ENCODE peak calls at places on chromosomes 6 and 20, in ten cellular contexts. Z is AG04450, M is Karpas-422, X is psoas muscle, J is mammary epithelial cell, G is right lobe of liver, W is lower lobe of right lung, C is aorta, F is NT2/D1, O is WERI-Rb-1. K is an unnamed sample. For H3K9me3 and H3K27me3, the result is how much of the 10 kb centered on the place peaks cover.

GRCh38 chr6:82711992-82712788 is 348.6 kb downstream of the TPBG start:
- DNase-seq in Z (no peak), M (no peak), X (peak), J (no peak), G (no peak), W (no peak), C (no peak), F (no peak), O (no peak), K (peak)

GRCh38 chr6:18551228-18551627 is 164.1 kb downstream of the RNF144B start:
- DNase-seq in Z (peak), M (no peak), X (no peak), J (peak), G (no peak), W (no peak), C (no peak), F (no peak), O (no peak), K (peak)

GRCh38 chr6:167799033-167799933 is 27.4 kb upstream of the AFDN start:
- DNase-seq in Z (no peak), M (no peak), X (no peak), J (no peak), G (no peak), W (no peak), C (no peak), F (no peak), O (peak), K (peak)

GRCh38 chr20:45017281-45017680 is 51.0 kb downstream of the STK4 start:
- DNase-seq in Z (no peak), M (no peak), X (no peak), J (no peak), G (no peak), W (no peak), C (no peak), F (no peak), O (no peak), K (no peak)

GRCh38 chr6:27492776-27493175 is 19.9 kb upstream of the ZNF184 start:
- DNase-seq in Z (no peak), M (no peak), X (no peak), J (no peak), G (no peak), W (no peak), C (no peak), F (no peak), O (no peak), K (no peak)

GRCh38 chr6:116877743-116878142 is 701 bp downstream of the RFX6 start:
- DNase-seq in Z (no peak), M (no peak), X (no peak), J (no peak), G (no peak), W (no peak), C (no peak), F (no peak), O (no peak), K (no peak)

GRCh38 chr20:62485062-62485700 is 9.4 kb upstream of the GATA5 start:
- DNase-seq in Z (no peak), M (no peak), X (no peak), J (no peak), G (no peak), W (no peak), C (no peak), F (no peak), O (peak), K (peak)

GRCh38 chr20:1792274-1792673 is 102.9 kb upstream of the SIRPA start:
- DNase-seq in Z (no peak), M (no peak), X (no peak), J (peak), G (no peak), W (no peak), C (no peak), F (no peak), O (no peak), K (no peak)

GRCh38 chr6:42454428-42454791 is 2.7 kb upstream of the TRERF1 start:
- DNase-seq in Z (no peak), M (no peak), X (peak), J (no peak), G (no peak), W (no peak), C (peak), F (no peak), O (peak), K (no peak)

GRCh38 chr20:57222631-57222950 is 43.9 kb downstream of the BMP7 start:
- DNase-seq in Z (no peak), M (no peak), X (no peak), J (peak), G (no peak), W (no peak), C (no peak), F (no peak), O (no peak), K (peak)

GRCh38 chr6:129598244-129599187 is 111.5 kb downstream of the ARHGAP18 start:
- DNase-seq in Z (peak), M (peak), X (no peak), J (peak), G (no peak), W (no peak), C (no peak), F (peak), O (no peak), K (no peak)

GRCh38 chr6:111843347-111844147 is 29.7 kb downstream of the FYN start:
- DNase-seq in Z (no peak), M (no peak), X (no peak), J (no peak), G (no peak), W (no peak), C (no peak), F (no peak), O (no peak), K (no peak)

GRCh38 chr6:100845676-100846075 is 35.5 kb downstream of the ASCC3 start:
- DNase-seq in Z (no peak), M (no peak), X (no peak), J (peak), G (no peak), W (no peak), C (no peak), F (no peak), O (no peak), K (no peak)

GRCh38 chr6:28220164-28221133 is 4.6 kb upstream of the ZSCAN9 start:
- DNase-seq in Z (no peak), M (no peak), X (no peak), J (no peak), G (no peak), W (no peak), C (no peak), F (no peak), O (no peak), K (no peak)

GRCh38 chr6:125549202-125549884 is 200.1 kb upstream of the HEY2 start:
- DNase-seq in Z (no peak), M (no peak), X (no peak), J (no peak), G (no peak), W (no peak), C (no peak), F (no peak), O (no peak), K (no peak)

GRCh38 chr6:72623808-72624207 is 1.9 kb downstream of the KCNQ5 start:
- DNase-seq in Z (no peak), M (peak), X (no peak), J (no peak), G (no peak), W (no peak), C (no peak), F (no peak), O (no peak), K (no peak)

GRCh38 chr20:5947276-5947675 is 3.1 kb downstream of the TRMT6 start:
- DNase-seq in Z (no peak), M (no peak), X (no peak), J (peak), G (no peak), W (peak), C (no peak), F (no peak), O (no peak), K (no peak)

GRCh38 chr6:20455175-20456075 is 53.7 kb downstream of the E2F3 start:
- DNase-seq in Z (no peak), M (no peak), X (no peak), J (peak), G (peak), W (no peak), C (no peak), F (no peak), O (no peak), K (no peak)

GRCh38 chr20:62772994-62773858 is 23.0 kb upstream of the MRGBP start:
- DNase-seq in Z (no peak), M (no peak), X (no peak), J (peak), G (peak), W (no peak), C (peak), F (no peak), O (peak), K (peak)

GRCh38 chr20:44954198-44954597 is 6.0 kb downstream of the TOMM34 start:
- DNase-seq in Z (no peak), M (no peak), X (no peak), J (no peak), G (no peak), W (no peak), C (no peak), F (no peak), O (no peak), K (no peak)

GRCh38 chr6:127459231-127459641 is at the start of gene KIAA0408:
- DNase-seq in Z (no peak), M (no peak), X (peak), J (peak), G (no peak), W (peak), C (peak), F (peak), O (no peak), K (peak)

GRCh38 chr6:27582928-27583725 is 110.2 kb upstream of the ZNF184 start:
- DNase-seq in Z (no peak), M (peak), X (no peak), J (peak), G (no peak), W (no peak), C (no peak), F (no peak), O (peak), K (peak)

GRCh38 chr20:34037121-34037520 is 43.4 kb downstream of the RALY start:
- DNase-seq in Z (no peak), M (no peak), X (no peak), J (peak), G (no peak), W (no peak), C (no peak), F (no peak), O (no peak), K (no peak)

GRCh38 chr20:11671015-11671511 is 246.6 kb upstream of the BTBD3 start:
- DNase-seq in Z (no peak), M (no peak), X (no peak), J (no peak), G (no peak), W (no peak), C (no peak), F (no peak), O (no peak), K (no peak)

DNA sequence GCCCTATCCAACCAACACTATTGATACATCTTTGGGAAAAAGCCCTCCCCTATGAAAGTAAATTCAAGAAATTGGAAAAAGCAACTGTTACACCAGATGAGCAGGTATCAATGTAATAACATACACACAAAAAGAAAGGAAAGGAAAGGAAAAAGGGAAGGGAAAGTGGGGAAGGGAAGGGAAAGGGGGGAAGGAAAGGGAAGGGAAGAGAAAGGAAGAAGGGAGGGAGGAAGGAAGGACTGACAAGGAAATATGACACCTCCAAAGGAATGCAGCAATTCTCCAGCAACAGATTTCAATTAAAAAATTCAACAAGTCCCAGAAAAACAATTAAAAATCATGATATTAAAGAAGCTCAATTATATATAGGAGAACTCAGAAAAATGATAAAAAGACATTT is 176.9 kb upstream of the OPRM1 start:
- DNase-seq in Z (no peak), M (no peak), X (no peak), J (no peak), G (no peak), W (no peak), C (no peak), F (no peak), O (no peak), K (no peak)
- H3K9me3 ChIP-seq in Z (under half), M (under half), X (under half), J (under half), G (under half), W (under half), C (under half), F (under half), O (under half), K (under half)

DNA sequence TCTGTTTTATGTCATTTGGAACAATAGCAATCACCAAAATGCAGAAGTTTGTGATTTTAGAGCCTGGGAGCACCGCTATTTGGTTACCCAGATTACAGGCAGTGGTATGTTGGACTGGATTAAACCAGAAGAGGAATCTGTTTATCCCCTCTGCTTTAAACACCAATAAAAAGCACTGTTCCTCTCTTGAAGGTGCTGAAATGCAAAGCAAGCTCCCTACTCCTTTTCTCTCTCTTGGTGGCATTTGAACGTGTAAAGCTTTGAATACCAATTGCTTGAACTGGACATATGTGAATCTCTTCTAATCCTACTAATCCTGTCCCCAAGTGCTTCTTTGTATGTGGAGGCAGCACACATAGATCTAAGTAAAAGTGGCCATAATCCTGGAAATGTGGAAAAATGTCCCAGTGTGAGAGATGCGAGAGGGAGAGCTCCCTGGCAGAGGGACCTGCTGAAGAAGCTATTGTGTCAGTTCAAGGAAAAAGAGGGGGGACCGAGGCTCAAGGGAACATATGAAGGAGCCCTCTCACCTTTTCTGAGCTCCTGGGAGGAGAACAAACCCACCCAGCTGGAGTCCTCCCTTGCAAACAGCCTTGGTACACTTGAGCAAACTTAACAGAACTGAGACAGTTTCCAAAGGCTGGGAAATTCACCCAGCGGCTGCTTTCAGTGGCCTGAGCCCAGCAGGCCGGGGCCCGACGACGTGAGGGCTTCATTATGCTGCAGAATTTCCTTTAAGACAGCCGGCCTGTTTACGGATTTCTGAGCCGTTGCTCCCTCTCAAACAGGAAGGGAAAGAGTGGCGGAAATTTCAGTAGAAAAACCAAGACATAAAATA is 18.8 kb upstream of the OLIG3 start:
- DNase-seq in Z (no peak), M (no peak), X (no peak), J (no peak), G (no peak), W (no peak), C (no peak), F (no peak), O (no peak), K (no peak)
- H3K4me3 ChIP-seq in Z (no peak), M (no peak), X (no peak), J (no peak), G (no peak), W (no peak), C (no peak), F (no peak), O (no peak), K (no peak)

GRCh38 chr6:26260791-26261484 is 104.1 kb upstream of the BTN3A2 start:
- DNase-seq in Z (no peak), M (no peak), X (no peak), J (no peak), G (no peak), W (no peak), C (no peak), F (no peak), O (no peak), K (no peak)
- H3K27me3 ChIP-seq in Z (under half), M (under half), X (under half), J (under half), G (under half), W (under half), C (under half), F (under half), O (under half), K (under half)

DNA sequence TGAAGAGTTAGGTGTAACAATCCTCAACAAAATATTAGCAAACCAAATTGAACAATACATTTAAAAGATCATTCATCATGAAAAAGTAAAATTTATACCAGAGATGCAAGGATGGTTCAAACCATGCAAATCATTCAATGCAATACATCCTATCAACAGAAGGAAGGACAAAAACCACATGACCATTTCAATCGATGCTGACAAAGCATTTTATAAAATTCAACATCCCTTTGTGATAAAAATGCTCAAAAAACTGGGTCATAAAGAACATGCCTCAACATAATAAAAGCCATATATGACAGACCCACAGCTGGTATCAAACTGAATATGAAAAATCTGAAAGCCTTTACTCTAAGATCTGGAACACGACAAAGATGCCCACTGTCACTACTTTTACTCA is 490.3 kb upstream of the IRAK1BP1 start:
- DNase-seq in Z (no peak), M (no peak), X (no peak), J (no peak), G (no peak), W (no peak), C (no peak), F (no peak), O (no peak), K (no peak)
- H3K9me3 ChIP-seq in Z (under half), M (under half), X (under half), J (under half), G (under half), W (under half), C (under half), F (under half), O (under half), K (under half)

GRCh38 chr6:10719386-10720228 is 3.3 kb upstream of the TMEM14C start:
- DNase-seq in Z (no peak), M (peak), X (peak), J (no peak), G (peak), W (no peak), C (peak), F (no peak), O (no peak), K (peak)
- H3K4me3 ChIP-seq in Z (peak), M (peak), X (peak), J (peak), G (peak), W (peak), C (peak), F (peak), O (no peak), K (peak)

GRCh38 chr20:46305973-46306360 is 2.3 kb downstream of the CDH22 start:
- DNase-seq in Z (no peak), M (no peak), X (no peak), J (no peak), G (no peak), W (no peak), C (no peak), F (no peak), O (no peak), K (no peak)
- H3K27me3 ChIP-seq in Z (half or more), M (under half), X (under half), J (under half), G (under half), W (half or more), C (under half), F (half or more), O (under half), K (under half)

GRCh38 chr6:36623547-36624459 is 29.6 kb downstream of the SRSF3 start:
- DNase-seq in Z (peak), M (peak), X (peak), J (peak), G (peak), W (peak), C (peak), F (peak), O (peak), K (peak)
- H3K9me3 ChIP-seq in Z (under half), M (under half), X (under half), J (under half), G (under half), W (under half), C (under half), F (under half), O (under half), K (under half)